ENCODE peak calls at places on chromosomes 13 and 19, in four cellular contexts. One of them, this sample, is unnamed.

GRCh38 chr13:26538363-26539317 is 18.8 kb upstream of the WASF3 start:
- DNase-seq in lung: no peak
- DNase-seq in cardiac fibroblast: peak
- DNase-seq in AG04449: no peak
- DNase-seq in this sample: no peak

GRCh38 chr19:13723206-13723605 is 41.1 kb upstream of the MRI1 start:
- DNase-seq in cardiac fibroblast: peak
- DNase-seq in AG04449: no peak
- DNase-seq in lung: no peak
- DNase-seq in this sample: no peak

GRCh38 chr13:98509271-98510155 is 67.4 kb downstream of the STK24 start:
- DNase-seq in cardiac fibroblast: peak
- DNase-seq in AG04449: peak
- DNase-seq in lung: peak
- DNase-seq in this sample: peak

GRCh38 chr19:29882719-29883105 is 59.3 kb upstream of the URI1 start:
- DNase-seq in AG04449: no peak
- DNase-seq in cardiac fibroblast: no peak
- DNase-seq in lung: no peak
- DNase-seq in this sample: no peak

GRCh38 chr19:16714702-16715294 is 4.8 kb upstream of the NWD1 start:
- DNase-seq in cardiac fibroblast: peak
- DNase-seq in AG04449: no peak
- DNase-seq in lung: peak
- DNase-seq in this sample: no peak

GRCh38 chr13:45521292-45521691 is 56.6 kb downstream of the COG3 start:
- DNase-seq in cardiac fibroblast: peak
- DNase-seq in lung: no peak
- DNase-seq in AG04449: no peak
- DNase-seq in this sample: no peak

GRCh38 chr19:29507081-29507860 is 18.5 kb upstream of the VSTM2B start:
- DNase-seq in AG04449: no peak
- DNase-seq in lung: no peak
- DNase-seq in cardiac fibroblast: no peak
- DNase-seq in this sample: no peak

GRCh38 chr13:47831265-47831664 is 169.8 kb downstream of the SUCLA2 start:
- DNase-seq in AG04449: no peak
- DNase-seq in cardiac fibroblast: peak
- DNase-seq in lung: no peak
- DNase-seq in this sample: no peak

GRCh38 chr19:41398042-41398403 is 405 bp downstream of the BCKDHA start:
- DNase-seq in lung: no peak
- DNase-seq in AG04449: no peak
- DNase-seq in cardiac fibroblast: no peak
- DNase-seq in this sample: no peak

GRCh38 chr19:4174895-4175668 is 7.3 kb downstream of the SIRT6 start:
- DNase-seq in lung: no peak
- DNase-seq in AG04449: no peak
- DNase-seq in cardiac fibroblast: no peak
- DNase-seq in this sample: no peak

GRCh38 chr13:102771298-102772041 is 2.1 kb downstream of the TEX30 start:
- DNase-seq in lung: no peak
- DNase-seq in cardiac fibroblast: no peak
- DNase-seq in AG04449: no peak
- DNase-seq in this sample: no peak

GRCh38 chr19:16041571-16042386 is 34.5 kb upstream of the TPM4 start:
- DNase-seq in cardiac fibroblast: peak
- DNase-seq in AG04449: peak
- DNase-seq in lung: peak
- DNase-seq in this sample: peak

GRCh38 chr13:40318366-40318765 is 348.1 kb downstream of the FOXO1 start:
- DNase-seq in cardiac fibroblast: peak
- DNase-seq in AG04449: no peak
- DNase-seq in lung: no peak
- DNase-seq in this sample: no peak

GRCh38 chr13:105428816-105429215 is 1106.6 kb downstream of the EFNB2 start:
- DNase-seq in cardiac fibroblast: peak
- DNase-seq in AG04449: no peak
- DNase-seq in lung: no peak
- DNase-seq in this sample: no peak

GRCh38 chr13:99604636-99605035 is 103.4 kb downstream of the TM9SF2 start:
- DNase-seq in lung: no peak
- DNase-seq in AG04449: no peak
- DNase-seq in cardiac fibroblast: no peak
- DNase-seq in this sample: no peak

GRCh38 chr13:98315466-98315865 is 138.4 kb upstream of the RNF113B start:
- DNase-seq in lung: no peak
- DNase-seq in AG04449: no peak
- DNase-seq in cardiac fibroblast: peak
- DNase-seq in this sample: no peak

GRCh38 chr13:97978661-97979450 is 25.4 kb downstream of the IPO5 start:
- DNase-seq in lung: no peak
- DNase-seq in AG04449: no peak
- DNase-seq in cardiac fibroblast: peak
- DNase-seq in this sample: no peak

GRCh38 chr19:10009269-10009665 is 1.0 kb downstream of the COL5A3 start:
- DNase-seq in cardiac fibroblast: peak
- DNase-seq in AG04449: no peak
- DNase-seq in lung: peak
- DNase-seq in this sample: peak

GRCh38 chr19:4867534-4868285 is at the start of gene PLIN3:
- DNase-seq in AG04449: peak
- DNase-seq in lung: peak
- DNase-seq in cardiac fibroblast: peak
- DNase-seq in this sample: peak

GRCh38 chr19:35236638-35237400 is 8.3 kb upstream of the FAM187B start:
- DNase-seq in AG04449: no peak
- DNase-seq in cardiac fibroblast: no peak
- DNase-seq in lung: no peak
- DNase-seq in this sample: peak

GRCh38 chr19:15583346-15583745 is 31.7 kb upstream of the CYP4F8 start:
- DNase-seq in AG04449: no peak
- DNase-seq in cardiac fibroblast: no peak
- DNase-seq in lung: peak
- DNase-seq in this sample: peak

GRCh38 chr13:51229141-51229540 is 6.9 kb downstream of the FAM124A start:
- DNase-seq in lung: no peak
- DNase-seq in AG04449: no peak
- DNase-seq in cardiac fibroblast: no peak
- DNase-seq in this sample: no peak

GRCh38 chr19:45152504-45153338 is 8.1 kb downstream of the NKPD1 start:
- DNase-seq in AG04449: no peak
- DNase-seq in lung: no peak
- DNase-seq in cardiac fibroblast: peak
- DNase-seq in this sample: no peak

GRCh38 chr19:13884726-13885591 is 8.0 kb downstream of the NANOS3 start:
- DNase-seq in cardiac fibroblast: no peak
- DNase-seq in AG04449: no peak
- DNase-seq in lung: no peak
- DNase-seq in this sample: no peak

GRCh38 chr13:76512676-76513277 is 373.4 kb downstream of the KCTD12 start:
- DNase-seq in lung: no peak
- DNase-seq in cardiac fibroblast: peak
- DNase-seq in AG04449: no peak
- DNase-seq in this sample: no peak

GRCh38 chr19:33438016-33438671 is 64.6 kb downstream of the CEBPG start:
- DNase-seq in cardiac fibroblast: no peak
- DNase-seq in AG04449: no peak
- DNase-seq in lung: no peak
- DNase-seq in this sample: no peak

GRCh38 chr19:33399745-33400681 is 26.5 kb downstream of the CEBPG start:
- DNase-seq in cardiac fibroblast: no peak
- DNase-seq in AG04449: no peak
- DNase-seq in lung: no peak
- DNase-seq in this sample: no peak

GRCh38 chr13:40275636-40276035 is 390.8 kb downstream of the FOXO1 start:
- DNase-seq in lung: no peak
- DNase-seq in AG04449: no peak
- DNase-seq in cardiac fibroblast: peak
- DNase-seq in this sample: no peak

GRCh38 chr19:16535381-16535780 is 6.9 kb downstream of the CHERP start:
- DNase-seq in AG04449: no peak
- DNase-seq in lung: no peak
- DNase-seq in cardiac fibroblast: no peak
- DNase-seq in this sample: no peak

GRCh38 chr19:2841858-2842574 is 741 bp downstream of the ZNF555 start:
- DNase-seq in cardiac fibroblast: no peak
- DNase-seq in lung: no peak
- DNase-seq in AG04449: no peak
- DNase-seq in this sample: no peak

GRCh38 chr19:1862424-1863307 is 713 bp downstream of the KLF16 start:
- DNase-seq in AG04449: no peak
- DNase-seq in cardiac fibroblast: no peak
- DNase-seq in lung: no peak
- DNase-seq in this sample: no peak

GRCh38 chr13:104106705-104107393 is 1040.6 kb upstream of the SLC10A2 start:
- DNase-seq in cardiac fibroblast: peak
- DNase-seq in AG04449: no peak
- DNase-seq in lung: no peak
- DNase-seq in this sample: no peak
- TF ChIP-seq CTCF in cardiac fibroblast: no peak
- TF ChIP-seq CTCF in AG04449: no peak
- TF ChIP-seq CTCF in lung: no peak
- TF ChIP-seq CTCF in this sample: no peak

GRCh38 chr13:37168922-37169321 is 63.5 kb upstream of the CSNK1A1L start:
- DNase-seq in AG04449: no peak
- DNase-seq in lung: no peak
- DNase-seq in cardiac fibroblast: no peak
- DNase-seq in this sample: no peak

GRCh38 chr13:37175996-37176395 is 70.5 kb upstream of the CSNK1A1L start:
- DNase-seq in cardiac fibroblast: peak
- DNase-seq in lung: no peak
- DNase-seq in AG04449: peak
- DNase-seq in this sample: no peak

GRCh38 chr13:37168151-37168550 is 62.7 kb upstream of the CSNK1A1L start:
- DNase-seq in cardiac fibroblast: peak
- DNase-seq in AG04449: no peak
- DNase-seq in lung: no peak
- DNase-seq in this sample: no peak

GRCh38 chr13:37173214-37173613 is 67.8 kb upstream of the CSNK1A1L start:
- DNase-seq in lung: no peak
- DNase-seq in cardiac fibroblast: peak
- DNase-seq in AG04449: peak
- DNase-seq in this sample: no peak
- TF ChIP-seq CTCF in lung: no peak
- TF ChIP-seq CTCF in cardiac fibroblast: no peak
- TF ChIP-seq CTCF in AG04449: peak
- TF ChIP-seq CTCF in this sample: peak

DNA sequence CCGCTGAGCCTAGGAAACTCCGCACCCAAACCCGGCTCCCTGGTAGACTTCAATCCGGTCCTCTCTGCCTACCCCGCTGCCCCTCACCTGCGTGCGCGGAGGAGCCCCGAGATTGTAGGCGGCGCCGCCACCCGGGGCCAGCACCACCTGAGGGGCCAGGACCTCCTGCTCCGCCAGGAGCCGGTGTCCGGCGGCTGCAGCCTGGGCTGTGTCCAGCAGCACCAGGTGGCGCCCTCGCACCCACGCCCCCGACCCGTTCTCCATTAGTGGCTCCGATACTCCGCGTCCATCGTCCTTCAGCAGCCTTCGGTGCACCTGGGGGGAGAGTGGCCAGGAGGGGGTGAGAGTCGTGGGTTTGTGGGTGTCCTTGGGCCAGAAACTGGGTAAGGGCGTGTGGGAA is 18.5 kb downstream of the MAN2B1 start:
- DNase-seq in lung: no peak
- DNase-seq in cardiac fibroblast: no peak
- DNase-seq in AG04449: no peak
- DNase-seq in this sample: no peak
- TF ChIP-seq CTCF in lung: no peak
- TF ChIP-seq CTCF in cardiac fibroblast: peak
- TF ChIP-seq CTCF in AG04449: peak
- TF ChIP-seq CTCF in this sample: no peak

GRCh38 chr13:113211774-113212173 is 2.4 kb downstream of the CUL4A start:
- DNase-seq in AG04449: no peak
- DNase-seq in cardiac fibroblast: no peak
- DNase-seq in lung: no peak
- DNase-seq in this sample: peak
- TF ChIP-seq CTCF in AG04449: no peak
- TF ChIP-seq CTCF in cardiac fibroblast: peak
- TF ChIP-seq CTCF in lung: no peak
- TF ChIP-seq CTCF in this sample: peak

DNA sequence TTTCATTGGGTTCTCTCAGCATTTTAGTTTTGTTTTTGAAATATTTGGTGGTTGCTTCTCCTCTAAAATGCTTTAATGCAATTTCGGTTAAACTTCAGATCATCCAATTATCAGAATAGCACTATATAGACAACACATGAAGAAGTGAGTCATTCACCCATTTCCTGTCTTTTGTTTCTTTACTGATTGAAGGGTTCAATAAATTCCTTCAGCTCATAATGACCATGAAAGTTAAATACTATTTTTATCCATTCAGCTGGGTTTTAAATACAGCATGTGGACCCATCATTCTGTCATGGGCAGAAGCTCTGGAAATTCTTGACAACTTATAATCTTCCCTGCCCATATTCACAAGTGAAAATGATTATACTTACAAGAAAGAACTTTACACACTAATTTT is 187.2 kb downstream of the ITGBL1 start:
- DNase-seq in AG04449: no peak
- DNase-seq in cardiac fibroblast: no peak
- DNase-seq in lung: no peak
- DNase-seq in this sample: no peak
- TF ChIP-seq CTCF in AG04449: no peak
- TF ChIP-seq CTCF in cardiac fibroblast: no peak
- TF ChIP-seq CTCF in lung: no peak
- TF ChIP-seq CTCF in this sample: no peak

This sample was measured in osteocyte.